ENCODE peak calls at places on chromosomes 6 and 20, in six cellular contexts. O, H, X, J, V and D are unnamed samples.
A peak's percentile ranks its signal among the peaks of the same experiment; 100 is the strongest.

GRCh38 chr6:12637960-12638641 is 78.5 kb upstream of the PHACTR1 start:
- DNase-seq in O (peak; percentile 48), H (peak; percentile 14), X (peak; percentile 74), J (peak; percentile 40), V (peak; percentile 81), D (peak; percentile 64)

GRCh38 chr6:43355862-43356590 is 13.4 kb downstream of the ZNF318 start:
- DNase-seq in O (no peak), H (peak; percentile 15), X (no peak), J (peak; percentile 20), V (no peak), D (peak; percentile 39)

GRCh38 chr20:63509088-63509564 is 10.2 kb upstream of the EEF1A2 start:
- DNase-seq in O (no peak), H (no peak), X (no peak), J (no peak), V (peak; percentile 27), D (no peak)

GRCh38 chr6:155444120-155444917 is 11.3 kb downstream of the NOX3 start:
- DNase-seq in O (no peak), H (no peak), X (peak; percentile 15), J (peak; percentile 6), V (no peak), D (peak; percentile 17)

GRCh38 chr20:1810926-1811620 is 84.1 kb upstream of the SIRPA start:
- DNase-seq in O (peak; percentile 27), H (no peak), X (peak; percentile 33), J (no peak), V (no peak), D (peak; percentile 64)

GRCh38 chr6:153956807-153957206 is 82.2 kb upstream of the OPRM1 start:
- DNase-seq in O (no peak), H (no peak), X (peak; percentile 46), J (no peak), V (no peak), D (no peak)

GRCh38 chr6:83216806-83217205 is 23.6 kb downstream of the RWDD2A start:
- DNase-seq in O (no peak), H (no peak), X (peak; percentile 25), J (no peak), V (no peak), D (no peak)

GRCh38 chr6:85372188-85372914 is 77.5 kb upstream of the NT5E start:
- DNase-seq in O (no peak), H (no peak), X (no peak), J (no peak), V (no peak), D (no peak)

GRCh38 chr6:21360353-21360752 is 233.2 kb upstream of the SOX4 start:
- DNase-seq in O (no peak), H (no peak), X (peak; percentile 19), J (no peak), V (no peak), D (no peak)

GRCh38 chr6:96900873-96901272 is 3.2 kb upstream of the NDUFAF4 start:
- DNase-seq in O (no peak), H (no peak), X (no peak), J (no peak), V (no peak), D (no peak)

GRCh38 chr6:166683477-166683876 is 56.4 kb upstream of the RPS6KA2 start:
- DNase-seq in O (no peak), H (no peak), X (no peak), J (no peak), V (peak; percentile 22), D (peak; percentile 29)

GRCh38 chr20:58636396-58636982 is 14.6 kb upstream of the STX16 start:
- DNase-seq in O (no peak), H (no peak), X (no peak), J (no peak), V (peak; percentile 33), D (no peak)

GRCh38 chr6:73566954-73567591 is 46.2 kb upstream of the EEF1A1 start:
- DNase-seq in O (peak; percentile 61), H (peak; percentile 71), X (peak; percentile 59), J (peak; percentile 91), V (peak; percentile 74), D (no peak)

GRCh38 chr6:147820520-147820919 is 312.0 kb downstream of the SAMD5 start:
- DNase-seq in O (no peak), H (no peak), X (no peak), J (no peak), V (no peak), D (no peak)

GRCh38 chr6:52317841-52318581 is 33.5 kb upstream of the MCM3 start:
- DNase-seq in O (no peak), H (no peak), X (peak; percentile 21), J (peak; percentile 12), V (no peak), D (no peak)

GRCh38 chr20:63493563-63494020 is 5.3 kb downstream of the EEF1A2 start:
- DNase-seq in O (no peak), H (no peak), X (no peak), J (no peak), V (no peak), D (no peak)

GRCh38 chr6:46378882-46379405 is 112.3 kb downstream of the RCAN2 start:
- DNase-seq in O (no peak), H (no peak), X (no peak), J (no peak), V (no peak), D (no peak)

GRCh38 chr20:11217322-11217989 is 543.7 kb upstream of the JAG1 start:
- DNase-seq in O (no peak), H (no peak), X (peak; percentile 27), J (no peak), V (no peak), D (no peak)

GRCh38 chr6:106525885-106526280 is 103.4 kb downstream of the RTN4IP1 start:
- DNase-seq in O (no peak), H (no peak), X (no peak), J (no peak), V (no peak), D (no peak)

GRCh38 chr6:50836231-50836630 is 17.6 kb downstream of the TFAP2B start:
- DNase-seq in O (no peak), H (no peak), X (no peak), J (no peak), V (no peak), D (no peak)

GRCh38 chr6:108868551-108869145 is 20.4 kb downstream of the ARMC2 start:
- DNase-seq in O (no peak), H (peak; percentile 60), X (no peak), J (no peak), V (no peak), D (peak; percentile 29)
- H3K27ac ChIP-seq in O (no peak overlapping the region), H (peak overlapping the region; percentile 16), X (no peak overlapping the region), J (no peak overlapping the region), V (no peak overlapping the region), D (no peak overlapping the region)

DNA sequence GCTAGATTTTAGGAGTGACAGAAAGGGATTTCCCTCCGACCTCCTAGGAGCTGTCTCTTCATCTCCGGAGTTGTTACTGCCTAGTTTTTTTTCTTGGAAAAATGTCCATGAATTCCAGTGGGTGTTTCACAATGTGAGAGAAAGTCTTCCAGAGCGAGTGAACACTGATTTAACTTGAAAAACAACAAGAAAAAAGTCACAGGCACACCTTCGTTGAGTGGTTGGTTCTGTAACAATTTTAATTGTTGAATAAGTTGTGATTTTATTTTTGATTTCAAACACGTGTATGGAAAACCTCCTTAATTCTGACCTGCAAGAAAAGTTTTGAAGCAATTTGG is 2.9 kb downstream of the TFAP2C start:
- DNase-seq in O (no peak), H (no peak), X (no peak), J (no peak), V (no peak), D (no peak)
- H3K27ac ChIP-seq in O (no peak overlapping the region), H (no peak overlapping the region), X (no peak overlapping the region), J (no peak overlapping the region), V (no peak overlapping the region), D (no peak overlapping the region)

DNA sequence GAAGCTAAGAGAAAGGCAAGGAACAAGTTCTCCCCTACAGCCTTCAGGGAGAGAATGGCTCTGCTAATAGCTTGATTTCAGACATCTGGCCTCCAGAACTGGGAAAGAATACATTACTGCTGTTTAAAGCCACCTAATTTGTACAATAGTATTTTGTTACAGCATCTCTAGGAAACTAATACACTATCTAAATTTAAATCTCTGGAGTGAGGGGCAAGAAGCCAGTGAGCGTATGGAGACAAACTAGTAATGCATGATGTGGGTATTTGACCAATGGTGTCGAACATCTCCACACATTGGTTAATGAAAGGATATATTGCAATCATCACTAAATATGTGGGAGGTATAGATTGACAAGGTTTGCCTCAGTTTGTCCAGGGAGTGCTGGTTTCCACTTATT is 451.5 kb downstream of the EPM2A start:
- DNase-seq in O (no peak), H (no peak), X (no peak), J (no peak), V (no peak), D (no peak)
- H3K27ac ChIP-seq in O (no peak overlapping the region), H (no peak overlapping the region), X (no peak overlapping the region), J (no peak overlapping the region), V (no peak overlapping the region), D (no peak overlapping the region)

DNA sequence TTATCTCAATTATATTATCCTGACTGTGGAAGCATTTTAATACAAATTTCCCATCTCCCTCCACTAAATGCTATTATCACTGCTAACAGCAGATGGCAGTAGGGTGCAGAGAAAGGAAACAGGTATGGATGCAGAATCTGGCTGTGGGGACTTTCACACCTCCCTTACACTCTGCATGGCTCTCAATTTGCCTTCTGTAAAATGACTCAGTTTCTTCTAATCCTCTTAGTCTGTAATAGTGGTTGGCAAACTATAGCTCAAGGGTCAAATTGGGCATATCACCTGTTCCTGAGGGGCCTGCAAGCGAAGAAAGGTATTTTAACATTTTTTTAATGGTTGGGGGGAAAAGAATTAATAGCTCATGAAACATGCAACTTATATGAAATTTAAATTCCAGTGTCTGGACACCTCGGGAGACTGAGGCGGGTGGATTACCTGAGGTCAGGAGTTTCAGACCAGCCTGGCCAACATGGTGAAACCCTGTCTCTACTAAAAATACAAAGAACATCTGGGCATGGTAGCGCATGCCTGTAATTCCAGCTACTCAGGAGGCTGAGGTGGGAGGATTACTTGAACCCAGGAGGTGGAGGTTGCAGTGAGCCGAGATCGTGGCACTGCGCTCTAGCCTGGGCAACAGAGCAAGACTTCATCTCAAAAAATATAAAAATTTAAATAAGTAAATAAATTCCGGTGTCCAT is 83.5 kb downstream of the ZMYND8 start:
- DNase-seq in O (peak; percentile 65), H (peak; percentile 77), X (peak; percentile 63), J (peak; percentile 77), V (no peak), D (peak; percentile 81)
- H3K27ac ChIP-seq in O (peak overlapping the region; percentile 81), H (peak overlapping the region; percentile 42), X (peak overlapping the region; percentile 93), J (peak overlapping the region; percentile 84), V (peak overlapping the region; percentile 73), D (no peak overlapping the region)

GRCh38 chr20:46464451-46464850 is 48.9 kb downstream of the ZNF334 start:
- DNase-seq in O (no peak), H (no peak), X (no peak), J (no peak), V (no peak), D (no peak)
- H3K27ac ChIP-seq in O (no peak overlapping the region), H (no peak overlapping the region), X (no peak overlapping the region), J (no peak overlapping the region), V (no peak overlapping the region), D (no peak overlapping the region)

GRCh38 chr6:105178636-105179035 is 1.2 kb downstream of the POPDC3 start:
- DNase-seq in O (no peak), H (no peak), X (no peak), J (no peak), V (no peak), D (no peak)
- H3K27ac ChIP-seq in O (no peak overlapping the region), H (peak overlapping the region; percentile 6), X (peak overlapping the region; percentile 64), J (peak overlapping the region; percentile 85), V (no peak overlapping the region), D (peak overlapping the region; percentile 99)